ENCODE peak calls at places on chromosomes 13 and 19, in six cellular contexts. P is T-helper 17 cell; V is hepatic stellate cell; H is NB4; T is dorsolateral prefrontal cortex; I is activated naive CD4-positive, alpha-beta T cell treated with Interleukin-2 at 50 U/mL for 16 hours. C is an unnamed sample.

GRCh38 chr19:18322318-18322758 is 538 bp downstream of the LSM4 start:
- DNase-seq in P (no peak), V (peak; percentile 80), H (peak; percentile 83), T (no peak), I (peak; percentile 39), C (peak; percentile 14)

GRCh38 chr19:16368385-16369305 is 44.0 kb downstream of the KLF2 start:
- DNase-seq in P (peak; percentile 78), V (no peak), H (no peak), T (no peak), I (peak; percentile 58), C (no peak)

GRCh38 chr13:51041126-51041525 is 69.9 kb downstream of the C13orf42 start:
- DNase-seq in P (no peak), V (no peak), H (no peak), T (no peak), I (no peak), C (no peak)

GRCh38 chr13:27334774-27335490 is 64.3 kb downstream of the RASL11A start:
- DNase-seq in P (no peak), V (no peak), H (no peak), T (no peak), I (no peak), C (no peak)

GRCh38 chr19:52398091-52398461 is 427 bp downstream of the ZNF528 start:
- DNase-seq in P (no peak), V (peak; percentile 28), H (no peak), T (no peak), I (no peak), C (no peak)

GRCh38 chr13:80840313-80840976 is 499.5 kb upstream of the SPRY2 start:
- DNase-seq in P (no peak), V (no peak), H (no peak), T (no peak), I (no peak), C (no peak)

GRCh38 chr19:44710483-44710882 is 11.5 kb downstream of the CEACAM16 start:
- DNase-seq in P (no peak), V (no peak), H (no peak), T (no peak), I (no peak), C (no peak)

GRCh38 chr13:50474094-50474654 is 369.3 kb downstream of the DLEU7 start:
- DNase-seq in P (no peak), V (no peak), H (no peak), T (no peak), I (no peak), C (no peak)

GRCh38 chr13:43783820-43784219 is 3.0 kb downstream of the ENOX1 start:
- DNase-seq in P (no peak), V (peak; percentile 25), H (no peak), T (no peak), I (no peak), C (no peak)

GRCh38 chr19:11495481-11495880 is 10.2 kb downstream of the ZNF653 start:
- DNase-seq in P (no peak), V (no peak), H (no peak), T (no peak), I (no peak), C (no peak)

GRCh38 chr19:3324405-3324856 is 42.0 kb upstream of the NFIC start:
- DNase-seq in P (peak; percentile 55), V (peak; percentile 47), H (peak; percentile 60), T (no peak), I (peak; percentile 81), C (peak; percentile 43)

GRCh38 chr19:17616961-17617806 is 61.7 kb downstream of the COLGALT1 start:
- DNase-seq in P (no peak), V (peak; percentile 36), H (peak; percentile 47), T (no peak), I (no peak), C (peak; percentile 6)

GRCh38 chr19:4474504-4475136 is 2.5 kb downstream of the HDGFL2 start:
- DNase-seq in P (no peak), V (peak; percentile 87), H (no peak), T (peak; percentile 74), I (no peak), C (no peak)

GRCh38 chr13:67341406-67341805 is 111.3 kb upstream of the PCDH9 start:
- DNase-seq in P (no peak), V (no peak), H (no peak), T (no peak), I (no peak), C (no peak)

GRCh38 chr13:25329706-25330105 is 28.3 kb downstream of the NUP58 start:
- DNase-seq in P (no peak), V (no peak), H (peak; percentile 74), T (no peak), I (no peak), C (no peak)

C was measured in Kasumi-1.